ENCODE peak calls at places on chromosomes 12 and 14, in seven cellular contexts. One of them, this sample, is unnamed.

GRCh38 chr12:120261951-120262851 is 3.3 kb downstream of the PXN start:
- DNase-seq in astrocyte of the hippocampus: peak
- DNase-seq in NCI-H2081: no peak
- DNase-seq in stimulated activated CD8-positive, alpha-beta memory T cell treated with anti-CD3 and anti-CD28 coated beads, Interleukin-7, amount 100 ng/mL, for 1 hour: no peak
- DNase-seq in NCI-H2171 treated with DMSO at 0.1 percent for 48 hours: no peak
- DNase-seq in NCI-H1417: no peak
- DNase-seq in NCI-H460: peak
- DNase-seq in this sample: no peak

GRCh38 chr12:98870521-98870920 is 225.4 kb downstream of the APAF1 start:
- DNase-seq in astrocyte of the hippocampus: peak
- DNase-seq in NCI-H2081: peak
- DNase-seq in stimulated activated CD8-positive, alpha-beta memory T cell treated with anti-CD3 and anti-CD28 coated beads, Interleukin-7, amount 100 ng/mL, for 1 hour: no peak
- DNase-seq in NCI-H2171 treated with DMSO at 0.1 percent for 48 hours: no peak
- DNase-seq in NCI-H1417: peak
- DNase-seq in NCI-H460: no peak
- DNase-seq in this sample: no peak

GRCh38 chr14:53570411-53571387 is 385.9 kb downstream of the BMP4 start:
- DNase-seq in astrocyte of the hippocampus: no peak
- DNase-seq in NCI-H2081: no peak
- DNase-seq in stimulated activated CD8-positive, alpha-beta memory T cell treated with anti-CD3 and anti-CD28 coated beads, Interleukin-7, amount 100 ng/mL, for 1 hour: no peak
- DNase-seq in NCI-H2171 treated with DMSO at 0.1 percent for 48 hours: no peak
- DNase-seq in NCI-H1417: no peak
- DNase-seq in NCI-H460: no peak
- DNase-seq in this sample: no peak

GRCh38 chr14:100612879-100613455 is 25.8 kb upstream of the BEGAIN start:
- DNase-seq in astrocyte of the hippocampus: no peak
- DNase-seq in NCI-H2081: no peak
- DNase-seq in stimulated activated CD8-positive, alpha-beta memory T cell treated with anti-CD3 and anti-CD28 coated beads, Interleukin-7, amount 100 ng/mL, for 1 hour: no peak
- DNase-seq in NCI-H2171 treated with DMSO at 0.1 percent for 48 hours: no peak
- DNase-seq in NCI-H1417: no peak
- DNase-seq in NCI-H460: no peak
- DNase-seq in this sample: no peak

GRCh38 chr12:95083471-95083870 is 10.1 kb upstream of the NR2C1 start:
- DNase-seq in astrocyte of the hippocampus: no peak
- DNase-seq in NCI-H2081: no peak
- DNase-seq in stimulated activated CD8-positive, alpha-beta memory T cell treated with anti-CD3 and anti-CD28 coated beads, Interleukin-7, amount 100 ng/mL, for 1 hour: no peak
- DNase-seq in NCI-H2171 treated with DMSO at 0.1 percent for 48 hours: no peak
- DNase-seq in NCI-H1417: no peak
- DNase-seq in NCI-H460: no peak
- DNase-seq in this sample: no peak

GRCh38 chr14:43503508-43503907 is 1003.6 kb downstream of the FSCB start:
- DNase-seq in astrocyte of the hippocampus: no peak
- DNase-seq in NCI-H2081: no peak
- DNase-seq in stimulated activated CD8-positive, alpha-beta memory T cell treated with anti-CD3 and anti-CD28 coated beads, Interleukin-7, amount 100 ng/mL, for 1 hour: no peak
- DNase-seq in NCI-H2171 treated with DMSO at 0.1 percent for 48 hours: peak
- DNase-seq in NCI-H1417: peak
- DNase-seq in NCI-H460: peak
- DNase-seq in this sample: no peak

GRCh38 chr12:76698966-76699365 is 64.9 kb upstream of the ZDHHC17 start:
- DNase-seq in astrocyte of the hippocampus: no peak
- DNase-seq in NCI-H2081: no peak
- DNase-seq in stimulated activated CD8-positive, alpha-beta memory T cell treated with anti-CD3 and anti-CD28 coated beads, Interleukin-7, amount 100 ng/mL, for 1 hour: no peak
- DNase-seq in NCI-H2171 treated with DMSO at 0.1 percent for 48 hours: peak
- DNase-seq in NCI-H1417: peak
- DNase-seq in NCI-H460: no peak
- DNase-seq in this sample: no peak

GRCh38 chr12:47995976-47996375 is 8.3 kb downstream of the COL2A1 start:
- DNase-seq in astrocyte of the hippocampus: peak
- DNase-seq in NCI-H2081: no peak
- DNase-seq in stimulated activated CD8-positive, alpha-beta memory T cell treated with anti-CD3 and anti-CD28 coated beads, Interleukin-7, amount 100 ng/mL, for 1 hour: no peak
- DNase-seq in NCI-H2171 treated with DMSO at 0.1 percent for 48 hours: no peak
- DNase-seq in NCI-H1417: no peak
- DNase-seq in NCI-H460: no peak
- DNase-seq in this sample: no peak

GRCh38 chr14:75198291-75198933 is 22.0 kb upstream of the TMED10 start:
- DNase-seq in astrocyte of the hippocampus: peak
- DNase-seq in NCI-H2081: no peak
- DNase-seq in stimulated activated CD8-positive, alpha-beta memory T cell treated with anti-CD3 and anti-CD28 coated beads, Interleukin-7, amount 100 ng/mL, for 1 hour: no peak
- DNase-seq in NCI-H2171 treated with DMSO at 0.1 percent for 48 hours: peak
- DNase-seq in NCI-H1417: peak
- DNase-seq in NCI-H460: no peak
- DNase-seq in this sample: no peak

GRCh38 chr14:104118006-104118844 is 20.2 kb upstream of the KIF26A start:
- DNase-seq in astrocyte of the hippocampus: no peak
- DNase-seq in NCI-H2081: no peak
- DNase-seq in stimulated activated CD8-positive, alpha-beta memory T cell treated with anti-CD3 and anti-CD28 coated beads, Interleukin-7, amount 100 ng/mL, for 1 hour: no peak
- DNase-seq in NCI-H2171 treated with DMSO at 0.1 percent for 48 hours: no peak
- DNase-seq in NCI-H1417: peak
- DNase-seq in NCI-H460: no peak
- DNase-seq in this sample: no peak

GRCh38 chr14:105418269-105419054 is 1.2 kb upstream of the MTA1 start:
- DNase-seq in astrocyte of the hippocampus: no peak
- DNase-seq in NCI-H2081: no peak
- DNase-seq in stimulated activated CD8-positive, alpha-beta memory T cell treated with anti-CD3 and anti-CD28 coated beads, Interleukin-7, amount 100 ng/mL, for 1 hour: no peak
- DNase-seq in NCI-H2171 treated with DMSO at 0.1 percent for 48 hours: peak
- DNase-seq in NCI-H1417: no peak
- DNase-seq in NCI-H460: no peak
- DNase-seq in this sample: no peak

GRCh38 chr12:114681149-114681849 is 2.7 kb downstream of the TBX3 start:
- DNase-seq in astrocyte of the hippocampus: no peak
- DNase-seq in NCI-H2081: no peak
- DNase-seq in stimulated activated CD8-positive, alpha-beta memory T cell treated with anti-CD3 and anti-CD28 coated beads, Interleukin-7, amount 100 ng/mL, for 1 hour: no peak
- DNase-seq in NCI-H2171 treated with DMSO at 0.1 percent for 48 hours: no peak
- DNase-seq in NCI-H1417: no peak
- DNase-seq in NCI-H460: no peak
- DNase-seq in this sample: no peak

GRCh38 chr14:100721568-100721967 is 5.1 kb upstream of the DLK1 start:
- DNase-seq in astrocyte of the hippocampus: no peak
- DNase-seq in NCI-H2081: no peak
- DNase-seq in stimulated activated CD8-positive, alpha-beta memory T cell treated with anti-CD3 and anti-CD28 coated beads, Interleukin-7, amount 100 ng/mL, for 1 hour: no peak
- DNase-seq in NCI-H2171 treated with DMSO at 0.1 percent for 48 hours: no peak
- DNase-seq in NCI-H1417: no peak
- DNase-seq in NCI-H460: no peak
- DNase-seq in this sample: no peak

GRCh38 chr14:61475316-61475715 is 153.9 kb downstream of the PRKCH start:
- DNase-seq in astrocyte of the hippocampus: peak
- DNase-seq in NCI-H2081: peak
- DNase-seq in stimulated activated CD8-positive, alpha-beta memory T cell treated with anti-CD3 and anti-CD28 coated beads, Interleukin-7, amount 100 ng/mL, for 1 hour: no peak
- DNase-seq in NCI-H2171 treated with DMSO at 0.1 percent for 48 hours: peak
- DNase-seq in NCI-H1417: peak
- DNase-seq in NCI-H460: peak
- DNase-seq in this sample: no peak

This sample was measured in iPS DF 6.9.